ENCODE peak calls at places on chromosome 15, in four cellular contexts. E is A549, O is K562, Y is IMR-90. U is an unnamed sample.
A peak's percentile ranks its signal among the peaks of the same experiment; 100 is the strongest.

GRCh38 chr15:51775967-51776816 is 24.8 kb downstream of the TMOD2 start:
- DNase-seq in O (peak; percentile 77), E (peak; percentile 72), Y (peak; percentile 55), U (peak; percentile 58)

GRCh38 chr15:73688455-73688854 is 4.3 kb downstream of the CD276 start:
- DNase-seq in E (no peak), Y (peak; percentile 52), O (peak; percentile 53), U (no peak)

GRCh38 chr15:77419050-77419835 is 661 bp downstream of the PEAK1 start:
- DNase-seq in Y (peak; percentile 53), E (peak; percentile 45), O (peak; percentile 63), U (no peak)

GRCh38 chr15:53837263-53837662 is 77.8 kb upstream of the WDR72 start:
- DNase-seq in E (no peak), O (no peak), Y (no peak), U (peak; percentile 63)

GRCh38 chr15:72203507-72203837 is 5.9 kb upstream of the GRAMD2A start:
- DNase-seq in O (no peak), E (no peak), Y (peak; percentile 90), U (no peak)

GRCh38 chr15:44315773-44316465 is 27.4 kb downstream of the GOLM2 start:
- DNase-seq in Y (no peak), E (no peak), O (no peak), U (no peak)

GRCh38 chr15:32838820-32839219 is 121.0 kb downstream of the GREM1 start:
- DNase-seq in Y (peak; percentile 97), O (peak; percentile 6), E (peak; percentile 29), U (peak; percentile 71)

GRCh38 chr15:85496551-85497545 is 116.4 kb downstream of the AKAP13 start:
- DNase-seq in Y (no peak), O (no peak), E (no peak), U (peak; percentile 16)

GRCh38 chr15:77393471-77393840 is 26.4 kb downstream of the PEAK1 start:
- DNase-seq in Y (peak; percentile 60), O (no peak), E (no peak), U (no peak)

GRCh38 chr15:60530653-60531052 is 51.7 kb upstream of the ICE2 start:
- DNase-seq in Y (no peak), O (no peak), E (no peak), U (no peak)

GRCh38 chr15:71414778-71415177 is 299.5 kb downstream of the THSD4 start:
- DNase-seq in Y (no peak), O (no peak), E (no peak), U (no peak)

GRCh38 chr15:51155906-51156305 is 61.2 kb upstream of the TNFAIP8L3 start:
- DNase-seq in E (no peak), O (no peak), Y (no peak), U (no peak)

GRCh38 chr15:35693887-35694286 is 147.9 kb upstream of the DPH6 start:
- DNase-seq in O (no peak), Y (no peak), E (no peak), U (peak; percentile 38)

GRCh38 chr15:77620297-77620696 is 12.4 kb downstream of the LINGO1 start:
- DNase-seq in E (no peak), Y (no peak), O (peak; percentile 90), U (no peak)

GRCh38 chr15:77455696-77456293 is 35.1 kb downstream of the HMG20A start:
- DNase-seq in E (no peak), O (no peak), Y (peak; percentile 87), U (no peak)

GRCh38 chr15:69703495-69704187 is 251.0 kb downstream of the RPLP1 start:
- DNase-seq in O (no peak), Y (no peak), E (no peak), U (no peak)

GRCh38 chr15:76575177-76576078 is 238.9 kb downstream of the ISL2 start:
- DNase-seq in E (no peak), Y (no peak), O (no peak), U (no peak)

GRCh38 chr15:84734794-84735479 is 13.5 kb upstream of the ZNF592 start:
- DNase-seq in O (peak; percentile 94), E (peak; percentile 88), Y (peak; percentile 63), U (peak; percentile 56)

GRCh38 chr15:36400936-36401585 is 178.4 kb upstream of the CDIN1 start:
- DNase-seq in Y (no peak), E (no peak), O (no peak), U (no peak)

GRCh38 chr15:62904511-62904910 is 138.0 kb upstream of the TPM1 start:
- DNase-seq in O (no peak), Y (no peak), E (no peak), U (no peak)

GRCh38 chr15:77031376-77032050 is 36.6 kb downstream of the PSTPIP1 start:
- DNase-seq in Y (peak; percentile 44), E (no peak), O (peak; percentile 21), U (peak; percentile 49)

GRCh38 chr15:62521396-62521795 is 356.3 kb upstream of the C2CD4B start:
- DNase-seq in O (no peak), E (no peak), Y (no peak), U (no peak)

GRCh38 chr15:74978503-74978902 is 16.9 kb upstream of the SCAMP5 start:
- DNase-seq in O (no peak), E (no peak), Y (peak; percentile 22), U (no peak)

GRCh38 chr15:56916825-56917477 is 1.5 kb upstream of the TCF12 start:
- DNase-seq in O (peak; percentile 73), Y (no peak), E (no peak), U (no peak)

GRCh38 chr15:77454265-77454664 is 33.6 kb downstream of the HMG20A start:
- DNase-seq in O (no peak), E (no peak), Y (peak; percentile 45), U (no peak)

GRCh38 chr15:94234300-94234699 is 2.9 kb downstream of the MCTP2 start:
- DNase-seq in E (no peak), O (no peak), Y (no peak), U (no peak)

GRCh38 chr15:62067448-62068044 is 769 bp downstream of the C2CD4A start:
- DNase-seq in O (no peak), E (no peak), Y (no peak), U (no peak)

GRCh38 chr15:62567501-62567900 is 402.4 kb upstream of the C2CD4B start:
- DNase-seq in Y (no peak), O (no peak), E (no peak), U (no peak)

GRCh38 chr15:33618300-33618699 is 307.5 kb downstream of the RYR3 start:
- DNase-seq in O (no peak), E (no peak), Y (no peak), U (no peak)

DNA sequence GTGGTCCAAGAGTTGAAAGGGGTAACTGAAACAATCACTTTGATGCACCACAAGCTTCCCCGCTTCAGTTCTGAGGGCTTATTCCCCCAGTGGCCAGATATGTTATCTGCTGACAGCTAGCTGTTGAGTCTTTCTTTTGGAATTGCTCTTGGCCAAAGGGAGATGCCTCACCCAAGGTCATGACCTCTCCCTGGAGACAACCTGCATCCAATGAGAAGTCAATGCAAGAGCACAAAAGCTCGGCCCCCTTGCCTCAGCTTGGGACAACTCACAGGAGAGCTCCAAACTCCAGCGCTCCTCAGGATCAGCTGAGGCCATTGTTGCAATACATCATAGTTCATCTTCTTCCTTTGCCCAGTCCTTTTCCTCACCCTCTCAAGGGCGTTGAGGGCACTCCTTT is 31.0 kb upstream of the THBS1 start:
- DNase-seq in Y (no peak), O (peak; percentile 5), E (no peak), U (no peak)
- TF ChIP-seq CEBPB in Y (no peak), O (no peak), E (no peak), U (no peak)

DNA sequence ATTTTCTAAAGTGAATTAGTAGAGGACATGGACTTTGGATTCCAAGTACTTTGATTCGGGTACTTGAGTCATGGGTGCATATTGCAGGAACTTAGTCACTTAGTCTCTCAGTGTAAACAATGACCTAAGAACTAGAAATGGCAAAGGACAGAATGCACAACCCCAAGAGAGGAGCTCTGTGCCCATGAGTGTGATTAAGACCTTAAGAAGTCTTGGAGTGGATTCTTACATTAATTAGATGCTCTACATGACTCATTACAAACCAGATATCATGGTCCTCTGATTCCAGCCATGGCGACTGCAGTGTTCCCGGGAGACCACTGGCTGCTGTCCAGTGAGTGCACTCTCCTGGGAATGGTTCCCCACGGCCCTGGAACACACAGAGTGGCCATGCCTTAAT is 251.5 kb downstream of the GABRG3 start:
- DNase-seq in E (peak; percentile 18), O (no peak), Y (no peak), U (no peak)
- TF ChIP-seq CEBPB in E (no peak), O (no peak), Y (no peak), U (no peak)

DNA sequence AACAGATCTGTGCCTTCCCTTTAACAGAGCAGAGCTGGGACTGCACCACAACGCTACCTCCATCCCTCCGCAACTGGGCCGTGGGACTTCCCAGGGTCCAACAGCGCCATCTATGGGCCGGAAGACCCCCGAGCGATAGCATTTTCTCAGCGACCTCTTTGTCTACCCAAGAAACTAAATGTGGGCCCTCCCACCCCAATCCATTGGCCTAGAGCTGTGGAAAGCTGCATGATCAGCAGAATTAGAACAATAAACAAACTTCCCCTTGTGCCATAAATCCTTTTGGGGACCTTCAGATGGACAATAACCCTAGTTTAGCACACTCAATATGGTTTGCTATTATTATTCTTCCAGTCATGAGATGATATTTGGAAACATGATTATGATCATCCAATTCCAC is 74.8 kb upstream of the NTRK3 start:
- DNase-seq in E (peak; percentile 72), O (peak; percentile 68), Y (peak; percentile 4), U (peak; percentile 29)
- TF ChIP-seq CEBPB in E (no peak), O (no peak), Y (no peak), U (no peak)

GRCh38 chr15:96326551-96327154 is 3.8 kb upstream of the NR2F2 start:
- DNase-seq in Y (no peak), O (peak; percentile 71), E (no peak), U (no peak)
- TF ChIP-seq CEBPB in Y (peak; percentile 82), O (peak; percentile 70), E (peak; percentile 37), U (peak; percentile 61)

DNA sequence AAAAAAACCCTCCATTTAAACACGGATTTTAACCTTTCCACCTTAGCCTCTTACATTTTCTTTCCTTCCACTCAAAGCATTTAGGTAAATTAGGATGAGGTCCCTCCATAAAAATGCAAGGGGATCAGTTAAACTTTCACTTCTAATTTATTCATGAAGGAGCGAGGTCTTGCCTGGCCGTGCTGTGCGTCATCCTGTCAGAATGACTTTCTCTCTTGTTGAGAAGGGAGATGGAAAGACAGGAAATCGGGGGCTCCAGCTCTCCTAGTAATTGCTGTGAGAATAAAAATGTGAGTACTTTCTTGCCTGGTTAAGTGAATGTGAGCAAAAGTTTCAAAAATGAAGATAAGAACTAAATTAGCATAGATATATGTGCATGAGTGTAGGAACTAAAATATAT is 962.3 kb upstream of the NR2F2 start:
- DNase-seq in E (no peak), O (no peak), Y (no peak), U (no peak)
- TF ChIP-seq CEBPB in E (no peak), O (no peak), Y (no peak), U (no peak)

GRCh38 chr15:68676926-68677325 is 98.1 kb downstream of the CORO2B start:
- DNase-seq in Y (no peak), O (no peak), E (no peak), U (no peak)

GRCh38 chr15:68678746-68679145 is 100.0 kb downstream of the CORO2B start:
- DNase-seq in O (no peak), E (no peak), Y (no peak), U (no peak)

GRCh38 chr15:68679161-68679560 is 100.4 kb downstream of the CORO2B start:
- DNase-seq in O (no peak), Y (no peak), E (no peak), U (no peak)

GRCh38 chr15:68676011-68676605 is 97.3 kb downstream of the CORO2B start:
- DNase-seq in Y (no peak), E (no peak), O (no peak), U (no peak)

DNA sequence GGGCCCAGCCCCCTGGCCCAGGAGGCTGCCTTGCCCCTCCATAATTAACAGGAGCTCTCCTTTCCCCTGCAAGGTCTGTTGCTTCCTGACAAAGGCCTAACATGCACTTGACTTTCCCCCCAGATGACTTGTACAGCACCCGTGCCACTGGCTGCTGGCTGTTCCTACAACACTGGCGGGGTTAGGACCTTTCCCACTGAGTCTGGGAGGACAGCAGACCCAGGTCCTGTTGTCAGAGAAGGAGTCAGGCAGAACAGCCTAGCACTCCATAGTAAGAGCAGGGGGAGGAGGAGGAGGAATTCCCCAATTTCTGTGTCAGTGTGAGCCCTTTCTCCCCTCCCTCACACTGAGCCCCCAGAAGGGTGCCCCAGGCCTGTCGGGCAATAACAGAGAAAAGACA is 99.2 kb downstream of the CORO2B start:
- DNase-seq in E (no peak), Y (no peak), O (no peak), U (no peak)
- TF ChIP-seq CEBPB in E (no peak), Y (no peak), O (no peak), U (no peak)